ENCODE peak calls at places on chromosomes 16 and 17, in eight cellular contexts. P, K, D, I, H, G, Q and Y are unnamed samples.

GRCh38 chr16:87322833-87323726 is 5.9 kb upstream of the C16orf95 start:
- DNase-seq in G (no peak), H (no peak), P (peak), I (no peak), K (peak), D (no peak), Q (no peak), Y (no peak)

GRCh38 chr16:75000481-75001081 is 1.8 kb downstream of the ZNRF1 start:
- DNase-seq in Q (peak), H (peak), D (peak), I (no peak), K (peak), P (no peak), G (peak), Y (peak)

GRCh38 chr16:49503242-49504022 is 129.8 kb downstream of the C16orf78 start:
- DNase-seq in D (no peak), G (no peak), I (no peak), H (no peak), K (no peak), Q (no peak), P (no peak), Y (no peak)

GRCh38 chr17:48613862-48614694 is 1.0 kb downstream of the HOXB8 start:
- DNase-seq in G (no peak), Q (peak), D (no peak), P (no peak), I (no peak), K (no peak), H (no peak), Y (no peak)

GRCh38 chr17:74864866-74865395 is 5.2 kb upstream of the GRIN2C start:
- DNase-seq in K (peak), D (peak), Q (peak), G (peak), I (peak), P (peak), H (peak), Y (peak)

GRCh38 chr16:5575121-5575520 is 477.5 kb upstream of the EEF2KMT start:
- DNase-seq in K (no peak), D (no peak), G (no peak), H (no peak), P (no peak), Q (no peak), I (no peak), Y (no peak)

GRCh38 chr17:8029121-8029520 is 9.7 kb upstream of the ALOX15B start:
- DNase-seq in Q (peak), I (no peak), P (no peak), G (no peak), H (no peak), D (no peak), K (no peak), Y (no peak)

GRCh38 chr17:28928061-28928460 is 23.3 kb downstream of the PHF12 start:
- DNase-seq in K (no peak), P (no peak), D (no peak), G (peak), H (no peak), Q (peak), I (no peak), Y (peak)

GRCh38 chr17:36877001-36877400 is 60.3 kb upstream of the LHX1 start:
- DNase-seq in Q (no peak), D (no peak), P (no peak), G (no peak), H (no peak), K (no peak), I (no peak), Y (no peak)

GRCh38 chr17:34979650-34980352 is 511 bp upstream of the LIG3 start:
- DNase-seq in P (no peak), D (no peak), H (no peak), G (no peak), K (no peak), Q (peak), I (no peak), Y (no peak)

GRCh38 chr17:44039829-44040635 is 25.3 kb upstream of the TMEM101 start:
- DNase-seq in K (no peak), P (no peak), G (no peak), Q (peak), I (no peak), H (no peak), D (no peak), Y (no peak)

GRCh38 chr17:45092932-45093430 is 31.9 kb downstream of the NMT1 start:
- DNase-seq in Q (peak), D (peak), G (no peak), I (peak), K (peak), P (peak), H (peak), Y (peak)

GRCh38 chr17:7229504-7229903 is 4.8 kb downstream of the DVL2 start:
- DNase-seq in I (no peak), H (no peak), Q (no peak), D (no peak), G (no peak), K (no peak), P (no peak), Y (no peak)

GRCh38 chr16:81004646-81005353 is 1.9 kb downstream of the CMC2 start:
- DNase-seq in I (no peak), D (peak), K (no peak), P (no peak), G (peak), Q (peak), H (peak), Y (peak)

GRCh38 chr17:16872836-16873653 is 98.9 kb downstream of the TNFRSF13B start:
- DNase-seq in G (no peak), D (peak), H (peak), Q (no peak), P (peak), K (peak), I (peak), Y (peak)

GRCh38 chr17:1906622-1907021 is 76.8 kb downstream of the RPA1 start:
- DNase-seq in Q (no peak), K (no peak), I (no peak), D (no peak), P (no peak), G (no peak), H (no peak), Y (no peak)

GRCh38 chr17:61217878-61218437 is 181.7 kb upstream of the TBX2 start:
- DNase-seq in G (no peak), K (no peak), H (no peak), Q (no peak), P (no peak), D (no peak), I (no peak), Y (no peak)

GRCh38 chr17:43720311-43721060 is 38.1 kb downstream of the SOST start:
- DNase-seq in H (peak), K (peak), P (peak), Q (peak), D (peak), I (peak), G (peak), Y (peak)

GRCh38 chr17:49471089-49471683 is 23.9 kb upstream of the NGFR start:
- DNase-seq in G (no peak), H (no peak), D (no peak), I (no peak), K (no peak), Q (no peak), P (peak), Y (no peak)

GRCh38 chr17:37385439-37385990 is 9.7 kb downstream of the C17orf78 start:
- DNase-seq in G (no peak), K (no peak), P (no peak), Q (no peak), I (no peak), D (no peak), H (no peak), Y (no peak)

GRCh38 chr16:606656-607307 is 16.9 kb downstream of the RAB40C start:
- DNase-seq in G (no peak), I (no peak), P (no peak), K (no peak), H (no peak), Q (no peak), D (no peak), Y (no peak)

GRCh38 chr17:51764387-51764971 is 394.0 kb downstream of the CA10 start:
- DNase-seq in I (peak), Q (peak), P (peak), H (peak), D (peak), G (peak), K (no peak), Y (peak)

GRCh38 chr16:3587547-3588110 is 10.4 kb upstream of the NLRC3 start:
- DNase-seq in Q (no peak), P (no peak), G (no peak), D (no peak), H (no peak), K (no peak), I (no peak), Y (no peak)

GRCh38 chr16:19375561-19376158 is 42.0 kb upstream of the TMC5 start:
- DNase-seq in K (no peak), P (peak), G (no peak), Q (peak), D (peak), H (peak), I (peak), Y (peak)

GRCh38 chr17:32102172-32102571 is 40.1 kb upstream of the RHOT1 start:
- DNase-seq in G (no peak), I (no peak), H (no peak), K (no peak), Q (no peak), P (no peak), D (no peak), Y (no peak)
- TF ChIP-seq CTCF in G (no peak), I (no peak), H (no peak), K (no peak), Q (no peak), P (no peak), D (no peak), Y (no peak)

GRCh38 chr16:88611220-88611821 is 27.1 kb upstream of the IL17C start:
- DNase-seq in G (no peak), P (no peak), K (no peak), D (no peak), Q (no peak), H (no peak), I (no peak), Y (no peak)
- TF ChIP-seq CTCF in G (no peak), P (no peak), K (no peak), D (no peak), Q (no peak), H (no peak), I (no peak), Y (no peak)

DNA sequence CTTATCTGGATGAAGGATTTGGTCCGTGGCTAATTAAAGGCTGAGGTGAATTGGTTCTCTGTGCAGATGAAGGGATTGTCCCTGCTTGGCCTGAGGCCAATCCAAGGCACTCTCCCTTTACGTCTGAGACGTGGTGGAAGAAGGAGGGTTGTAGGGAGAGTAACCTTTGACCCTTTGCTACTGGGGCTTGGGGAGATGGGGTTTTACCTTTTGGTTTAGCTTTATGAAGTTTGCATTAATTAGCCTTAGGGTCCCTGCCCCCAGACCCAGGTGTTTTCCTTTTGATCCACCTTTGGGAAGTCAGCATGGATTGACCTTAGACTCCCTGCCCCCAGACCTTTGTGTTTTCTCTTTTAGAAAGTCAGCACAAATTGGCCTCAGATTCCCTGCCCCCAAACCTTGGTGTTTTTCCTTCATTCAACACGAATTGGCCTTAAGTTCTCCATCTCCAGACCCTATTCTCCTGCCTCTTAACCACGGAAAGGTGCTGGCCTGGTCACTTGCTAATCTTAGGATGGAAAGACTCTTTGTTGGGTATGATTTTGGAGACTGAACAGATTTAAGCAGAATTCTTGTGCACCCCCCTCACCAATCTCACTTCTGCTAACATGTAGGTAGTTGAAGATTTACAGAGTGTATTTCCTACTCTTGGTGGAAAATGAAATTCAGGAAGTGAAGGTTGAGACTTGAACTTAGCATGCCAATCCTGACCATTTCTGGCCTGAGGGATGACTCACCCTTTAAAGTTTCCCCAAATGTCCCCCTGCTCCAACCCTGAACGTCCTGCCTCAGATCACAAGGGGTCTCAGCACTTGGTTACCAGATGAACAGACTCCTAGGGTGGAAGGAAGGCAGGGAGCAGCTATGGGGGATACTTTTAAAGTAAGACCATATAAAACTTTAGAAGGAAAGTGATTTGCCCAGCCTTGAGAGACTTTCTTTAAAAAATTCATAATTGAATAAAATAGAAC is 23.1 kb upstream of the MMD start:
- DNase-seq in K (no peak), D (peak), H (no peak), I (no peak), G (no peak), Q (peak), P (no peak), Y (peak)
- TF ChIP-seq CTCF in K (no peak), D (no peak), H (no peak), I (no peak), G (no peak), Q (no peak), P (no peak), Y (no peak)

DNA sequence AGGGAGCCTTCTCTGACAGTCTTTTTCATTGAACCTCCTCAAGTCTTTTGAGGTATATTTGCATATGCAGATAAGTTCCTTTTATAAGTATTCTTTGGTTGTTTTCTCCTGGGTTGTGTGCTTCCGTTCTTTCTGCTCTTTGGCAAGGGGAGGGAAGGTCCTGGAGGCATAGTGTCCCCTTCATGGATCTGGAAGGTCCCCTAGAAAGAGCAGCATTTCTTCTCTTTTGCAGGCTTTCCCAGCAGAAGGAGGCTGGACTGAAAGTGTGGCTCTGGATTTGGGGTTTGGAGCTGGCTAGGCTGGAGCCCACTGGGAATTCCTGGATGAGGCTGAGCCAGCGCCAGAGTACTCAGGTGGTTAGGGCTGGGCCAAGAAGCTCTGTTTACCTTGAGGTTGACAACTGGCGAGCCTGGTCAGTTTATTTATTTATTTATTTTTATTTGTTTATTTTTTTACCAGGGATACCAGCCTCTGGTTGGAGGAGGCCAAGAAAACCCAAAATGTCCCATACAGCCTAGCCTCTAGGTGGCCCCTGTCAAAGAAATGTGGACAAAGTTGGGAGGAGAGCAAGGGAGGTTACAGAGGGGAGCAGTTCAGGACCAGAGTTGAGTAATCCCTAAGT is 5.4 kb upstream of the TOP2A start:
- DNase-seq in K (no peak), H (no peak), D (no peak), I (no peak), G (no peak), P (no peak), Q (no peak), Y (peak)
- TF ChIP-seq CTCF in K (no peak), H (no peak), D (no peak), I (no peak), G (peak), P (no peak), Q (no peak), Y (no peak)

GRCh38 chr17:66900126-66901010 is 64.1 kb upstream of the CACNG4 start:
- DNase-seq in K (no peak), P (no peak), I (no peak), D (no peak), H (no peak), G (no peak), Q (peak), Y (no peak)
- TF ChIP-seq CTCF in K (no peak), P (no peak), I (no peak), D (no peak), H (no peak), G (peak), Q (peak), Y (peak)

GRCh38 chr16:58847902-58848661 is 114.0 kb upstream of the GOT2 start:
- DNase-seq in I (no peak), K (no peak), H (no peak), G (no peak), Q (no peak), D (no peak), P (no peak), Y (no peak)

GRCh38 chr16:58842156-58842555 is 108.0 kb upstream of the GOT2 start:
- DNase-seq in K (no peak), H (no peak), D (no peak), Q (no peak), I (no peak), G (no peak), P (no peak), Y (no peak)

GRCh38 chr16:58842746-58843145 is 108.6 kb upstream of the GOT2 start:
- DNase-seq in K (no peak), Q (no peak), H (no peak), P (no peak), D (no peak), I (no peak), G (no peak), Y (no peak)

GRCh38 chr16:58848662-58849002 is 114.5 kb upstream of the GOT2 start:
- DNase-seq in I (no peak), Q (no peak), G (no peak), D (no peak), H (no peak), P (no peak), K (no peak), Y (no peak)

GRCh38 chr16:58843675-58844074 is 109.6 kb upstream of the GOT2 start:
- DNase-seq in P (no peak), I (no peak), D (no peak), Q (peak), K (no peak), H (no peak), G (no peak), Y (no peak)
- TF ChIP-seq CTCF in P (peak), I (no peak), D (no peak), Q (peak), K (no peak), H (no peak), G (peak), Y (no peak)